ENCODE peak calls at places on chromosomes 2 and 18, in five cellular contexts. L is naive thymus-derived CD4-positive, alpha-beta T cell; E is AG04450; B is H9; G is transverse colon. N is an unnamed sample.

GRCh38 chr2:130388221-130388907 is 32.5 kb downstream of the PTPN18 start:
- DNase-seq in G (no peak), E (no peak), B (no peak), L (no peak), N (no peak)

GRCh38 chr2:212843409-212844199 is 305.0 kb upstream of the ERBB4 start:
- DNase-seq in G (no peak), E (peak; percentile 44), L (no peak), B (no peak), N (no peak)

GRCh38 chr2:50491541-50492114 is 540.3 kb downstream of the NRXN1 start:
- DNase-seq in B (no peak), G (peak; percentile 10), L (no peak), E (peak; percentile 20), N (peak; percentile 5)

GRCh38 chr2:230711224-230711623 is 1.4 kb upstream of the CAB39 start:
- DNase-seq in B (no peak), L (no peak), G (no peak), E (no peak), N (no peak)

GRCh38 chr2:45862843-45863242 is 211.4 kb downstream of the PRKCE start:
- DNase-seq in E (no peak), L (no peak), G (no peak), B (no peak), N (no peak)

GRCh38 chr2:230226090-230226551 is 585 bp downstream of the SP140 start:
- DNase-seq in E (no peak), G (no peak), B (no peak), L (peak; percentile 16), N (no peak)

GRCh38 chr2:98775146-98775988 is 44.4 kb upstream of the MGAT4A start:
- DNase-seq in L (no peak), B (no peak), E (no peak), G (no peak), N (no peak)

GRCh38 chr2:79370976-79371550 is 141.8 kb upstream of the CTNNA2 start:
- DNase-seq in E (no peak), G (no peak), L (no peak), B (no peak), N (no peak)

GRCh38 chr2:25598911-25599310 is 74.5 kb downstream of the DTNB start:
- DNase-seq in B (no peak), E (no peak), G (no peak), L (no peak), N (peak; percentile 68)

GRCh38 chr2:158923641-158924040 is 44.8 kb upstream of the TANC1 start:
- DNase-seq in L (no peak), E (no peak), G (no peak), B (no peak), N (no peak)

GRCh38 chr2:133109772-133110171 is 439.8 kb upstream of the LYPD1 start:
- DNase-seq in G (no peak), E (no peak), B (no peak), L (no peak), N (no peak)

DNA sequence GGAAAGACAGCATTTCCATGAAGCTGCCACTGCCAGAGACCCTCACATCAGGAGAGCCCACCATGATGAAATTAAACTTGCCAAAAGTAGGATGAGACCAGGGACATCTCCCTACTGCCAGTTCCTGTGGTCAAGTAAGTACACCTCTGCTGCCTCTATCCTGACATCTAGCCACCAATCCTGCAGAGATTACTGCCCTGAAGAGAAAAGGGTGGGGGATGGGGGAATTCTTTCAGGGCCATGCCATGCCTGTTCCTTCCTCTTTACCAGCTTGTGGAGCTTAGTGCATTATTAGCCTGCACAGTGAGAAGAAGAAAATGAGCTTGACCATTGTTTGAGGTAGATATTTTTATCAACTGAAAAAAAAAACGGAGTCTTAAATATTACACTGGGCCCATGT is 397.2 kb upstream of the CDH2 start:
- DNase-seq in B (no peak), G (no peak), L (no peak), E (no peak), N (no peak)
- H3K27ac ChIP-seq in B (no peak overlapping the region), G (no peak overlapping the region), L (no peak overlapping the region), E (no peak overlapping the region), N (no peak overlapping the region)

DNA sequence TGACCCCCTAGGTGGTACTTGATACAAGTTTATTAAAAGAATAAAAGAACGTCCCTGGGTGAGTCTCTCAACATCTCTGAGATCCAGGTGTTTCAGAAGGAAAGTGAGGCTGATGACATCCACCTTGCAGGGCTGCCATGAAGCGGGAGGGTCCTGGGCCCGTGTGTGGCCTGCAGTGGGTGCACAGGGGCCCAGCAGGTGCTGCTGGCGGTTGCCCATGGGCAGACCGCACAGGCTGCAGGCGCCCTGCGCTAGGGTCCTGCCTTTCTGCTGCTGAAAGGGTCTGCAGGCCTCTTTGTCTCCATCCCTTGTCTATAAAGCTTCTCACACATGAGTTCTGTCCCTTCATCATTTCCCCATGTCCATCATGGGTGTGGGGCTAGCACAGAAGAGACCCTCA is 247.0 kb downstream of the TFCP2L1 start:
- DNase-seq in B (no peak), G (no peak), E (no peak), L (no peak), N (no peak)
- H3K27ac ChIP-seq in B (no peak overlapping the region), G (no peak overlapping the region), E (no peak overlapping the region), L (no peak overlapping the region), N (no peak overlapping the region)

GRCh38 chr2:8926356-8926755 is 77.1 kb downstream of the MBOAT2 start:
- DNase-seq in B (no peak), G (no peak), E (no peak), L (no peak), N (peak; percentile 64)

GRCh38 chr2:8929128-8929527 is 74.4 kb downstream of the MBOAT2 start:
- DNase-seq in B (no peak), G (no peak), L (no peak), E (no peak), N (no peak)

GRCh38 chr2:8932702-8933101 is 70.8 kb downstream of the MBOAT2 start:
- DNase-seq in B (no peak), G (no peak), L (no peak), E (no peak), N (no peak)

GRCh38 chr2:8923173-8923572 is 80.3 kb downstream of the MBOAT2 start:
- DNase-seq in L (no peak), E (no peak), G (no peak), B (no peak), N (no peak)

DNA sequence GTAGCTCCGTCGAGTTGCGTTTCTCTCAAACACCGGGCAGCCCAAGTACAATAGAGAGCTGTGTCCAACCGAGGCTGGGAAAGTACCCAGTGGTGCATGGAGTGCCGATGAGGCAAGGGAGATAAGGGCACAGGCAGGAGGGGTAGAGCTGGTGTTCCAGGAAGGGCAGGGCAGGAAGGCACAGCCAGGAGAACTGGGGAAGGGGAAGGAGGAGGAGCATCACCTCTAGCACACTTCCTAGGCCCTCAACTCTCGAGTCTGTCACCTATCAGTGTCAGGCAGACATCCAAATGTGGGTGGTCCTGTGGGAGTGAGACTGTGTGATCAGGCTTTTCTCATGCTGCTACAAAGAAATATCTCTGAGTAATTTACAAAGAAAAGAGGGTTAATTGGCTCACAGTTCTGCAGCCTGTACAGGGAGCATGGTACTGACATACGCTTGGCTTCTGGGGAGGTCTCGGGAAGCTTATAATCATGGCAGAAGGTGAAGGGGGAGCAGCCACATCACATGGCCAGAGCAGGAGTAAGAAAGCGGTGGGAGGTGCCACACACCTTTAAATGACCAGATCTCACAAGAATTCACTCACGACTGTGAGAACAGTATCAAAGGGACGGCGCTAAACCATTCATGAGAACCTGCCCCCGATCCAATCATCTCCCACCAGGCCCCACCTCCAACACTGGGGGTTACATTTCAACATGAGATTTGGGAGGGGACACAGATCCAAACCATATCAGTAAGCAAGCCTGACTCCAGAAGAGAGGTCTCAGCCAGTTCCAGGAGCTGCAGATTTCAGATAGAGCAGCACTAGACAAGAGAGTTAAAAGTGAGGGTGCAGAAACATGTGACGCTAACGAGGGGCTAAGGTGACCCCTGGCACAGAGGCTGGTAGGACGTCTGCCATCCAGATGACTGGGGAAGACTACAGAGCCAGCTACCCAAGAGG is 75.7 kb downstream of the MBOAT2 start:
- DNase-seq in E (no peak), L (no peak), B (no peak), G (no peak), N (no peak)
- H3K27ac ChIP-seq in E (no peak overlapping the region), L (no peak overlapping the region), B (no peak overlapping the region), G (no peak overlapping the region), N (peak overlapping the region; percentile 0)

DNA sequence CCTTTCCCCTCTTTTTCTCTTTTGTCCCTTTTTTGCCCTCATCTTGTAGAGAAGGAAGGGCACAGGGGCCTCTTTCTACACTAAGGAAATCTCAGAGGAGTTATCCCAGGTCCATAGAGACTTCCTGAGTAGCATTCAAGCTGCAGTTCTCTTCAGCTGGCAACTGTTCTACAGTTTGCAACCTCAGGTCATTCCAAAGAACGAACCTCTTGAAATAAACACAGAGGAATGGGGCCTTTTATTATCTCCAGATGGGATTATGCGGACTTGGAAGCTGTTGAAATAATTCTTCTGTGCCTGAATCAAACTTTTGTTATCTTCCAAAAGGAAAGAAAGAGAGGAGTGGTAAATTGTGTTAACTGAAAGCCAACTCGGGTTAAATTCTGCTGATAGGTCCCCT is 31.0 kb upstream of the NFE2L2 start:
- DNase-seq in B (no peak), L (no peak), G (no peak), E (peak; percentile 58), N (no peak)
- H3K27ac ChIP-seq in B (no peak overlapping the region), L (no peak overlapping the region), G (peak overlapping the region; percentile 53), E (peak overlapping the region; percentile 49), N (peak overlapping the region; percentile 50)

GRCh38 chr18:31778391-31778950 is 17.8 kb upstream of the SLC25A52 start:
- DNase-seq in E (no peak), B (no peak), G (no peak), L (no peak), N (no peak)

GRCh38 chr18:31783059-31783458 is 22.4 kb upstream of the SLC25A52 start:
- DNase-seq in G (no peak), E (no peak), L (no peak), B (no peak), N (no peak)
- H3K27ac ChIP-seq in G (no peak overlapping the region), E (no peak overlapping the region), L (no peak overlapping the region), B (no peak overlapping the region), N (no peak overlapping the region)